ENCODE peak calls at places on chromosomes 2 and 18, in seven cellular contexts. M is GM12878, S is HCT116, J is HepG2, R is K562, O is SK-N-SH, I is H1. L is an unnamed sample.

GRCh38 chr2:62998949-62999348 is 51.7 kb upstream of the OTX1 start:
- DNase-seq in O (no peak), M (no peak), S (no peak), I (no peak), R (no peak), J (no peak), L (no peak)

GRCh38 chr2:154386186-154386585 is 312.3 kb upstream of the KCNJ3 start:
- DNase-seq in J (no peak), R (no peak), O (no peak), I (no peak), S (no peak), M (no peak), L (no peak)

GRCh38 chr18:58682429-58683069 is 11.3 kb downstream of the MALT1 start:
- DNase-seq in S (peak), R (no peak), I (no peak), J (peak), M (no peak), O (no peak), L (peak)

GRCh38 chr2:73205611-73206010 is 3.2 kb downstream of the NOTO start:
- DNase-seq in I (no peak), J (no peak), M (no peak), S (no peak), R (no peak), O (no peak), L (no peak)

GRCh38 chr2:12465631-12466135 is 251.1 kb upstream of the TRIB2 start:
- DNase-seq in R (no peak), J (no peak), O (no peak), S (no peak), I (no peak), M (no peak), L (peak)

GRCh38 chr2:152222975-152223638 is 47.5 kb upstream of the STAM2 start:
- DNase-seq in J (peak), O (peak), R (no peak), M (no peak), I (no peak), S (no peak), L (peak)

GRCh38 chr2:176817061-176817565 is 395.5 kb upstream of the HNRNPA3 start:
- DNase-seq in J (no peak), I (no peak), M (no peak), R (no peak), S (no peak), O (peak), L (no peak)

GRCh38 chr2:158297606-158298005 is 158.9 kb downstream of the CCDC148 start:
- DNase-seq in R (no peak), M (no peak), J (no peak), I (no peak), S (no peak), O (no peak), L (no peak)

GRCh38 chr2:160220001-160220400 is 19.9 kb upstream of the ITGB6 start:
- DNase-seq in I (no peak), J (no peak), M (no peak), O (no peak), R (no peak), S (no peak), L (no peak)

GRCh38 chr2:11090158-11090557 is 65.1 kb upstream of the SLC66A3 start:
- DNase-seq in J (no peak), S (no peak), I (no peak), R (no peak), M (no peak), O (no peak), L (no peak)

GRCh38 chr2:164719996-164720941 is 99.0 kb upstream of the GRB14 start:
- DNase-seq in O (peak), M (no peak), R (no peak), S (no peak), J (no peak), I (no peak), L (no peak)

GRCh38 chr2:168241208-168241607 is 6.2 kb downstream of the STK39 start:
- DNase-seq in I (no peak), R (no peak), J (no peak), O (peak), M (no peak), S (no peak), L (no peak)

GRCh38 chr2:223460774-223461211 is 141.4 kb downstream of the SCG2 start:
- DNase-seq in J (no peak), S (peak), I (no peak), M (no peak), O (no peak), R (no peak), L (peak)

GRCh38 chr18:57210711-57211411 is 64.0 kb downstream of the BOD1L2 start:
- DNase-seq in I (no peak), J (peak), S (no peak), R (no peak), M (no peak), O (no peak), L (no peak)

GRCh38 chr2:47058061-47058931 is 96.8 kb downstream of the STPG4 start:
- DNase-seq in I (no peak), M (no peak), R (no peak), J (no peak), O (no peak), S (no peak), L (no peak)

GRCh38 chr2:241309684-241310117 is 5.8 kb downstream of the HDLBP start:
- DNase-seq in M (peak), O (no peak), S (no peak), I (no peak), R (no peak), J (no peak), L (no peak)

GRCh38 chr2:128531856-128532255 is 213.2 kb upstream of the HS6ST1 start:
- DNase-seq in S (no peak), R (no peak), I (no peak), J (no peak), O (no peak), M (no peak), L (peak)

GRCh38 chr18:78859686-78860085 is 119.9 kb upstream of the SALL3 start:
- DNase-seq in S (no peak), M (no peak), J (no peak), R (no peak), I (no peak), O (no peak), L (no peak)

GRCh38 chr2:210519594-210519993 is 36.8 kb upstream of the CPS1 start:
- DNase-seq in O (no peak), M (no peak), I (no peak), J (no peak), S (no peak), R (no peak), L (no peak)

GRCh38 chr2:182870227-182870626 is 3.8 kb upstream of the FRZB start:
- DNase-seq in O (no peak), R (peak), J (peak), S (peak), I (peak), M (no peak), L (no peak)

GRCh38 chr2:140734992-140735391 is 1395.8 kb downstream of the LRP1B start:
- DNase-seq in O (no peak), R (no peak), J (no peak), M (no peak), S (no peak), I (no peak), L (no peak)

GRCh38 chr2:112004246-112004645 is 50.8 kb upstream of the TMEM87B start:
- DNase-seq in J (no peak), I (no peak), M (peak), S (no peak), R (no peak), O (no peak), L (no peak)

DNA sequence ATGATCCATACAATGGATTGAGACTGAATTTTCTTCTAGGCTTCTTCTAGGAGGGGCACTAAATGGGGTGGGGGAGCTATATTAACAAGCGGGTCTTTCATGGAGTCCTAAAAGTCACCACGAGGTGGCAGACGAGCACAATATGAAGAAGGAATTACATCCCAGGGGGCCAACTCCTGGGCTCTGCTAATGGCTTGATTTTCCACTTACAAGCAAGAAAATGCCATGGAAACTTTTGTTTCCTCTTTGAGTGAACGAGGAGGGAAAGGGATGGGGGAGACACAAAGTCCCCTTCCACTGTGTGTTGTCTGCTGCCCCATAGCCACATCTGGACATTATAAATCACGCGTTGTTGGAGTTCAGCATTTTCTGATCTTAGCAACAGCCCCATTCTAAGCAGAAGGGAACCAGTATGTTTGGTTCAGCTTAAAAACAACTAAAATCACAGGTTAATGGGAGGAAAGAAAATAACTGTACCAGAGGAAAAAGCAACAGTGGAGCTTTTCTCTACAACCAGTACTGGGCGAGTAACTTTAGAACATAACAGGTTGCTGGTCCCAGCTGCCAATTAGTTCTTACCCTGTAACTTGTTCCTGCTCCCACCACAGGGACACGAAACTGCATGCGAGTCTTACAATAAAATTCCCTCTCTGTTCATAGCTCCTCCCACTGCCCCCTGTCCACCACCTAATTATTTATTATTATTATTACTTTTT is 285.0 kb upstream of the PARD3B start:
- DNase-seq in I (peak), M (no peak), R (peak), O (peak), S (peak), J (peak), L (peak)
- H2AFZ ChIP-seq in I (peak), M (no peak), R (no peak), O (no peak), S (no peak), J (no peak), L (peak)

DNA sequence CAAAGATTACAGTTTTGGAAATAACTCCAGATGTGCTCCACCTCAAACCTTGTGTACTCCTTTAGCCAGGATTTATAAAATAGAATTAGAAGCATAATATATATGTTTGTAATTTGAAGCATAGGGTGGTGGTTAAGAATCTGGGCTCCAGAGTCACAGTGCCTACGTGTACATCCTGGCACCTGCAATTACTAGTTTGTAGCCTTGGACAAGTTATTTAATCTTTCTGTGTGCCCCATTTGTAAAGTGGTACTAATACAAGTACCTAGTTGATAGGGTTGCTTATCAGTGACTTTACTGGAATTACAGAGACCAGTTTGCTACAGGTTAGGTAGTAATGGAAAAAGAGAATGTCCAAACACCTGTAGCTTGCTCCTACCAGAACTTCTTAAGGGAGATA is 28.6 kb downstream of the EML4 start:
- DNase-seq in O (no peak), R (no peak), S (no peak), J (no peak), I (no peak), M (no peak), L (no peak)
- TF ChIP-seq MAX in O (no peak), R (no peak), S (no peak), J (no peak), I (no peak), M (no peak), L (no peak)

GRCh38 chr2:96882230-96882629 is 12.3 kb upstream of the SEMA4C start:
- DNase-seq in M (no peak), J (no peak), S (no peak), O (no peak), R (no peak), I (no peak), L (no peak)
- H2AFZ ChIP-seq in M (no peak), J (no peak), S (no peak), O (no peak), R (no peak), I (peak), L (no peak)

DNA sequence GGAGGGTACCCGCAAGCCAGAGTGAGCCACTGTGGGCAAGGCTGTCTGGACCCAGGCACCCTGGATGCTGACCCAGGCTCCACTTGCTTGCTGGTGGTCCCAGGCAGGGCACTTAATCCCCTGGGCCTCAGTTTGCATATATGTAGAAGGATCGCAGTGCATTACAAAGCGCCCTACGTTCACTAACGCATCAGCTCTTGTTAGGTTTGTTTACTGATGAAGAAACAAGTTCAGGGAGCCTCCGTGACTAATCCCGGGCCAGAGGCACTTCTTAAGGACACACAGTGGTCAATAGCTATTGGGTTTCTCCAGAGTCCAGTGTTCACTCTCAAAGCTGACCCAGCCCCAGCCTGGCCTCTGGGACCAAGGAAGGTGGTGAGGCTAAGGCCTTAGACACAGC is 70.2 kb downstream of the LBH start:
- DNase-seq in O (no peak), J (no peak), I (peak), R (no peak), M (no peak), S (no peak), L (no peak)
- TF ChIP-seq MAX in O (no peak), J (no peak), I (no peak), R (no peak), M (no peak), S (no peak), L (no peak)

GRCh38 chr2:17912266-17912691 is 33.8 kb downstream of the KCNS3 start:
- DNase-seq in R (no peak), S (no peak), J (no peak), M (no peak), O (no peak), I (no peak), L (no peak)
- H2AFZ ChIP-seq in R (no peak), S (no peak), J (no peak), M (no peak), O (no peak), I (no peak), L (no peak)

GRCh38 chr18:76621782-76622495 is 126.9 kb upstream of the ZNF516 start:
- DNase-seq in O (no peak), M (no peak), S (no peak), R (no peak), I (no peak), J (no peak), L (no peak)

GRCh38 chr18:76618721-76619120 is 123.7 kb upstream of the ZNF516 start:
- DNase-seq in M (no peak), J (no peak), S (no peak), R (no peak), O (no peak), I (no peak), L (no peak)

GRCh38 chr18:76621184-76621583 is 126.1 kb upstream of the ZNF516 start:
- DNase-seq in R (no peak), I (no peak), M (no peak), O (no peak), J (no peak), S (no peak), L (no peak)

GRCh38 chr18:76620326-76620813 is 125.3 kb upstream of the ZNF516 start:
- DNase-seq in S (peak), M (peak), I (no peak), O (no peak), J (no peak), R (no peak), L (peak)

DNA sequence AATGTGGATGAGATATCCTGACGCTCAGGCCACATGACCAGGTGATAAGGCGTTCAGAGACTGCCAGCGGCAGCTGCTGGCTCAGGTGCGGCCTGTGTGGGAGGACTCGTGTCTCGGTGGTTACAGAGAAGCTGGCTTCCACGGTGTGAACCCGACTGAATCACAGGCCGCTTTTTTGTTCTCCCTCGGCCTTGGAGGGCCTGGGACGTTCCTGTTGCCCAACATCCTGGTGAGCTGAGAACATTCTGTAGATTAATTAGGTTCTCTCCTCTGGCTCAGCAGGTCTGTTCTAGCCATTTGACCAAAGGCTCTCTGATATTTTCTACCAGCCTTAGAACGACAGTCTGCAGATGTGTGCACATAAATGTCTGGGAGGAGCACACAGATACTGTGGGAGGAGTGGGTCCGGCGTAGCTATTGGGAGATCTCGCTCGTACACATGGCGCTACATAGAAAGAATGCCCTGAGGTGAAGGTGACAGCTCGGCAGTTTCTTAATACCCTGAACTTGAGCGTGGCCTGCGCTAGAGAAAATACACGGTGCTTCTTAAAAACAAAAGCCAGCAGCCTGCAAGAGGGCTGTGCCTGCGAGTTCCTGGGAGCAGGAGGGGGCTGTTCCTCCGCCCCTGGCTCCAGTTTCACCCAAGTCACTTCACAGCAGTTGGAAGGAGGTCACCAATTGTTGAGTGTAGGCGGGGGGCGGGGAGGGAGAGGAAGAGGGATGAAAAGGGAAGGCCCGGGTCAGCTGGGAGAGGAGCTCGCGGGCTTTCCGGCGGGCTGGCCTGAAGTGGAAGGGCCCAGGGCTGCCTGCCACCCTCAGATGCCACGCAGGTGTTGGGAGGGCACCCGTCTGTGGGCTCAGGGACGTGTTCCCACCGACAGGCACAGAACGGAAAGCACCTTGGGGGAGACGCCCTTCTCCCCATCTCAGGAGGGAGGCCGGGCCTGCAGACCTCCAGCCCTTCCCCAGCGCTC is 124.6 kb upstream of the ZNF516 start:
- DNase-seq in R (no peak), J (no peak), M (no peak), O (no peak), S (no peak), I (no peak), L (no peak)
- TF ChIP-seq MAX in R (no peak), J (no peak), M (no peak), O (no peak), S (no peak), I (no peak), L (no peak)

GRCh38 chr18:49639643-49640361 is 77.9 kb downstream of the LIPG start:
- DNase-seq in J (no peak), O (no peak), R (no peak), S (no peak), M (no peak), I (no peak), L (no peak)

GRCh38 chr18:49638891-49639557 is 77.2 kb downstream of the LIPG start:
- DNase-seq in J (peak), I (no peak), R (no peak), S (no peak), M (no peak), O (no peak), L (no peak)

GRCh38 chr18:49645196-49645595 is 83.3 kb downstream of the LIPG start:
- DNase-seq in O (no peak), R (no peak), M (no peak), J (no peak), I (no peak), S (no peak), L (no peak)

GRCh38 chr18:49638209-49638785 is 76.4 kb downstream of the LIPG start:
- DNase-seq in S (no peak), I (no peak), M (no peak), J (peak), O (peak), R (no peak), L (no peak)

DNA sequence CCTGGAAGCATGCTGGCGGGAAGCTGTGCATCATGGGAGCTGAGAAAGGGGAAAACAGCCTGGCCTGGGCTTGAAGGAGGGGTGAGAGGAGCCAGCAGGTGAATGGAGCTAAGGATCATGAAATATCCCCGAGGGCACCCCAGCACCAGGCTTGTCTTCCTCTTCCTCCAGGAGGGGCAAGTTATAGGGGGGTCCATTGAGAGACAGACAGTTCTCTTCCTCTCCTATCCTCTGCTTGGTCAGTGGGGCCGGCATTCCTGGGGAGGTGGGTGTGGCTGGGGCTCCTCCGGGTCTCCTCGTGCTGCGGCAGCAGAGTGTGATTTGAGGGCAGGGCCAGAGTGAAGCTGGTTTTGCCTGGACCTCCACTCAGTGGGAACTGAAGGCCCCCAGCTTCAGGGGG is 78.9 kb downstream of the LIPG start:
- DNase-seq in M (no peak), S (no peak), I (no peak), O (no peak), J (no peak), R (no peak), L (no peak)
- H2AFZ ChIP-seq in M (no peak), S (no peak), I (peak), O (no peak), J (no peak), R (no peak), L (no peak)

GRCh38 chr2:208820289-208820688 is 413.7 kb downstream of the PTH2R start:
- DNase-seq in R (no peak), S (peak), M (no peak), O (peak), J (no peak), I (no peak), L (no peak)
- TF ChIP-seq MAX in R (no peak), S (no peak), M (no peak), O (no peak), J (no peak), I (no peak), L (no peak)

GRCh38 chr2:202099515-202099914 is 26.5 kb downstream of the KIAA2012 start:
- DNase-seq in O (no peak), I (no peak), J (no peak), R (no peak), S (no peak), M (no peak), L (no peak)
- H2AFZ ChIP-seq in O (no peak), I (no peak), J (no peak), R (no peak), S (no peak), M (no peak), L (no peak)

DNA sequence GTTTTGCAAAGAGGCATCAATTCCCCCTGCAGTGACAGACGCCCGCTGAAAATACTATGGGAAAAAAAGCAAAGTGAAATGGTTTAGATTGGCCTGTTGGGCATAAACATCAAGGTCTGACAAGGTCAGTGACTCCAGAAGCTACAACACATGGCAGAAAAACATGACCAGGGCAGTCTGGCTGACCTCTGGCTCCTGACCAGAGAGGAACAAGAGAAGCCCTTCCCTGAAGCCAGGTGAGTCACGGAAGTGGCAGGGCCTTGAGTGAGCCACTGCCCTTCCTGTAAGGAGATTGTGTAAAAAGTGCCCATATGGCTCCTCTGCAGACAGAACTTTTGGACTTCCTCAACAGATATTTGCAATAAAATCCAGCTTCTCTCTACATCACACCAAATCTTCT is 72.0 kb downstream of the DNER start:
- DNase-seq in O (no peak), R (no peak), J (no peak), M (no peak), S (peak), I (no peak), L (no peak)
- TF ChIP-seq MAX in O (no peak), R (no peak), J (no peak), M (no peak), S (peak), I (no peak), L (no peak)

L was measured in endothelial cell of umbilical vein.